ENCODE peak calls at places on chromosomes 1 and 21, in four cellular contexts. S is frontal cortex; P is stimulated activated naive CD8-positive, alpha-beta T cell treated with anti-CD3 and anti-CD28 coated beads, Interleukin-15, Interleukin-2, amounts not matched to agents 100 U/mL and 50 U/mL, for 24 hours; W is brain microvascular endothelial cell. H is an unnamed sample.

GRCh38 chr21:17554619-17555472 is 42.0 kb downstream of the CXADR start:
- DNase-seq in S (peak), P (no peak), W (no peak), H (no peak)

GRCh38 chr1:55257958-55258357 is 42.8 kb upstream of the USP24 start:
- DNase-seq in S (no peak), P (peak), W (peak), H (no peak)

GRCh38 chr21:33844104-33844889 is 71.3 kb downstream of the ATP5PO start:
- DNase-seq in S (no peak), P (no peak), W (no peak), H (no peak)

GRCh38 chr1:86822463-86822862 is 91.5 kb downstream of the SELENOF start:
- DNase-seq in S (no peak), P (no peak), W (no peak), H (no peak)

GRCh38 chr1:226097866-226098625 is 35.5 kb downstream of the H3-3A start:
- DNase-seq in S (no peak), P (no peak), W (peak), H (no peak)

GRCh38 chr21:29237110-29238051 is 61.3 kb upstream of the BACH1 start:
- DNase-seq in S (no peak), P (no peak), W (no peak), H (no peak)

GRCh38 chr1:59880735-59881134 is 45.8 kb downstream of the CYP2J2 start:
- DNase-seq in S (no peak), P (no peak), W (no peak), H (no peak)

GRCh38 chr1:244050835-244051444 is at the start of gene ZBTB18:
- DNase-seq in S (peak), P (no peak), W (peak), H (peak)

GRCh38 chr1:31639543-31639942 is 5.1 kb downstream of the PEF1 start:
- DNase-seq in S (no peak), P (no peak), W (peak), H (peak)

GRCh38 chr1:59574085-59574484 is 240.7 kb upstream of the HOOK1 start:
- DNase-seq in S (no peak), P (no peak), W (peak), H (peak)

GRCh38 chr1:236502972-236503639 is 20.7 kb upstream of the LGALS8 start:
- DNase-seq in S (peak), P (peak), W (peak), H (peak)

GRCh38 chr1:47515390-47515789 is 77.5 kb downstream of the FOXD2 start:
- DNase-seq in S (no peak), P (no peak), W (no peak), H (no peak)

GRCh38 chr1:25361901-25362300 is 23.8 kb downstream of the TMEM50A start:
- DNase-seq in S (no peak), P (no peak), W (no peak), H (no peak)

H was measured in NCI-H226.